ENCODE peak calls at places on chromosomes 13 and 19, in five cellular contexts. S is H1, J is HepG2, L is HCT116, H is K562. A is an unnamed sample.
A peak's percentile ranks its signal among the peaks of the same experiment; 100 is the strongest.

GRCh38 chr13:107271226-107271625 is 703.3 kb upstream of the ARGLU1 start:
- DNase-seq in S (peak; percentile 49), J (no peak), L (no peak), H (no peak), A (peak; percentile 33)

GRCh38 chr19:8251025-8251472 is 41.9 kb downstream of the CERS4 start:
- DNase-seq in S (no peak), J (no peak), L (no peak), H (no peak), A (no peak)

GRCh38 chr19:6705931-6706632 is 14.4 kb downstream of the C3 start:
- DNase-seq in S (no peak), J (no peak), L (no peak), H (no peak), A (no peak)

GRCh38 chr13:37597477-37597876 is 1.1 kb downstream of the POSTN start:
- DNase-seq in S (no peak), J (no peak), L (no peak), H (no peak), A (no peak)

GRCh38 chr19:54952591-54953344 is 5.4 kb upstream of the NLRP7 start:
- DNase-seq in S (no peak), J (no peak), L (no peak), H (no peak), A (no peak)

GRCh38 chr19:2680808-2681207 is 21.7 kb downstream of the GNG7 start:
- DNase-seq in S (no peak), J (no peak), L (no peak), H (no peak), A (no peak)

GRCh38 chr13:42038661-42039456 is 9.6 kb upstream of the DGKH start:
- DNase-seq in S (no peak), J (no peak), L (no peak), H (no peak), A (no peak)

GRCh38 chr19:2315818-2316353 is 7.9 kb upstream of the LINGO3 start:
- DNase-seq in S (peak; percentile 86), J (peak; percentile 55), L (no peak), H (no peak), A (peak; percentile 39)

GRCh38 chr19:3547301-3547731 is 8.3 kb downstream of the TEKTIP1 start:
- DNase-seq in S (no peak), J (no peak), L (no peak), H (no peak), A (no peak)

GRCh38 chr19:13463296-13463695 is 43.0 kb downstream of the CACNA1A start:
- DNase-seq in S (peak; percentile 84), J (no peak), L (no peak), H (peak; percentile 50), A (peak; percentile 44)

GRCh38 chr13:70253834-70254233 is 145.6 kb upstream of the KLHL1 start:
- DNase-seq in S (no peak), J (peak; percentile 9), L (no peak), H (no peak), A (no peak)

GRCh38 chr13:85316501-85316900 is 482.7 kb downstream of the SLITRK6 start:
- DNase-seq in S (no peak), J (no peak), L (no peak), H (no peak), A (no peak)

GRCh38 chr13:98022210-98022609 is 68.7 kb downstream of the IPO5 start:
- DNase-seq in S (no peak), J (peak; percentile 29), L (no peak), H (no peak), A (no peak)

GRCh38 chr19:15421726-15422260 is 3.0 kb upstream of the AKAP8L start:
- DNase-seq in S (no peak), J (no peak), L (no peak), H (no peak), A (no peak)

GRCh38 chr19:46856062-46857022 is 4.5 kb upstream of the ARHGAP35 start:
- DNase-seq in S (peak; percentile 91), J (peak; percentile 90), L (peak; percentile 79), H (peak; percentile 91), A (peak; percentile 78)
- H3K9ac ChIP-seq in S (no peak overlapping the region), J (peak overlapping the region; percentile 86), L (no peak overlapping the region), H (peak overlapping the region; percentile 31), A (peak overlapping the region; percentile 42)

GRCh38 chr13:105031306-105031705 is 1504.2 kb downstream of the EFNB2 start:
- DNase-seq in S (no peak), J (no peak), L (no peak), H (no peak), A (no peak)
- H3K27me3 ChIP-seq in S (no peaks in the 10 kb centered on the region), J (no peaks in the 10 kb centered on the region), L (no peaks in the 10 kb centered on the region), H (no peaks in the 10 kb centered on the region), A (no peaks in the 10 kb centered on the region)

GRCh38 chr19:1295169-1296012 is 9.7 kb downstream of the EFNA2 start:
- DNase-seq in S (peak; percentile 83), J (no peak), L (no peak), H (peak; percentile 99), A (no peak)
- TF ChIP-seq ZNF274 in S (no peak), J (no peak), L (no peak), H (no peak), A (no peak)

DNA sequence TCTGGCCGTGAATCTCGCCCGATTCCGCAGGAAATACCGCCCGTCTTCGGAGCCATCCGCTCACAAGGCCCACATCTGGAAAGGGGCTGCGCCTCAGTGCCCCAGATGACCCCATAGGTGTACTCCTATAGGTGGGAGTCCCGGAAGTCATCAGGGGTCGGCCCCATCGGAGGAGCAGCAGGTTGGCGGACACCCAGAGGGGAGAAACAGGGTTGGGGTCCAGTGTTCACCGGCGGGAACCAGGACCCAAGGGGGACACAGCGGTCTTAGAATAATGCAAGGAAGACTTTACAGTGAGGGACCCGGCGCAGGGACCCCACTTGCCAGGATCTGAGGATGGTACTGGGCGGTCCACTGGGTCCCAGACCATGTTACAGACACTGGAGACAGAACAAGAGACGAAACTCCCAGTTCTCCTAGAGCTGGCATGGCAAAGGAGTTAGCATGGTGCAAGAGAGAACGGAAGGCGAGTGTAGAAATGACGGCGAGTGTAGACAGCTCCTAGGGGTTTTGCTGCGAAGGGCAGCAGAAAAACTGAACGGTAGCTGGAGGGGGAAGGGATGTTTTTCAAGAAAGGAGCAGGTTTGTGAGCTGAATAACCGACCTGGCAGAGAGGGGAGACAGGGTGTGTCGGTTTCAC is 4.2 kb upstream of the RGL3 start:
- DNase-seq in S (peak; percentile 49), J (no peak), L (no peak), H (no peak), A (no peak)
- H3K9ac ChIP-seq in S (no peak overlapping the region), J (no peak overlapping the region), L (no peak overlapping the region), H (no peak overlapping the region), A (peak overlapping the region; percentile 46)

GRCh38 chr19:9937001-9937411 is 691 bp upstream of the OLFM2 start:
- DNase-seq in S (peak; percentile 83), J (no peak), L (no peak), H (no peak), A (no peak)
- H3K27me3 ChIP-seq in S (peaks cover 2% of the 10 kb centered on the region), J (no peaks in the 10 kb centered on the region), L (no peaks in the 10 kb centered on the region), H (no peaks in the 10 kb centered on the region), A (peaks cover 5% of the 10 kb centered on the region)

GRCh38 chr13:51534075-51534817 is 50.0 kb upstream of the WDFY2 start:
- DNase-seq in S (no peak), J (no peak), L (no peak), H (no peak), A (no peak)
- TF ChIP-seq ZNF274 in S (no peak), J (no peak), L (no peak), H (no peak), A (no peak)

GRCh38 chr19:4906963-4907362 is 2.3 kb upstream of the UHRF1 start:
- DNase-seq in S (no peak), J (no peak), L (no peak), H (no peak), A (no peak)

GRCh38 chr19:4909172-4909896 is at the start of gene UHRF1:
- DNase-seq in S (peak; percentile 54), J (peak; percentile 58), L (no peak), H (peak; percentile 93), A (no peak)

GRCh38 chr19:4909897-4910593 is 744 bp downstream of the UHRF1 start:
- DNase-seq in S (peak; percentile 92), J (peak; percentile 81), L (peak; percentile 68), H (peak; percentile 96), A (peak; percentile 82)

GRCh38 chr19:4908311-4908710 is 990 bp upstream of the UHRF1 start:
- DNase-seq in S (no peak), J (peak; percentile 76), L (no peak), H (no peak), A (no peak)

GRCh38 chr19:4908781-4909171 is 525 bp upstream of the UHRF1 start:
- DNase-seq in S (peak; percentile 58), J (peak; percentile 58), L (no peak), H (no peak), A (no peak)
- H3K9ac ChIP-seq in S (no peak overlapping the region), J (peak overlapping the region; percentile 68), L (peak overlapping the region; percentile 98), H (peak overlapping the region; percentile 93), A (peak overlapping the region; percentile 91)

DNA sequence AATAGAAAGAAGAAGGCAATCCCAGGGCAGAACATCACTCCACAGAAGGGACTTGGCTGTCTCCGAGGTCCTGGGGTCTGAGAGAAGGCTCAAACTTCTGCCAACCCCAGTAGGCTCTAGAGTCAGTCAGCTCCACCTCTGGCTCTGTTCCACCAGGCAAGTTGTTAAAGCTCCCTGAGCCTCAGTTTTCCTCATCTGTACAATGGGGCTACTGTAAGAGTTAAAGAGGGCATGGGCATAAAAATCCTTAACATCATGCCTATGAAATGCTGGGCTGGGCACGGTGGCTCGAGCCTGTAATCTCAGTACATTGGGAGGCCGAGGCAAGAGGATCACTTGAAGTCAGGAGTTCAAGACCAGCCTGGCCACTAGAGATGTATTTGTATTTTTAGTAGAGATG is 5.1 kb downstream of the UNC13A start:
- DNase-seq in S (no peak), J (no peak), L (no peak), H (no peak), A (no peak)
- H3K27me3 ChIP-seq in S (no peaks in the 10 kb centered on the region), J (peaks cover 3% of the 10 kb centered on the region), L (no peaks in the 10 kb centered on the region), H (peaks cover 3% of the 10 kb centered on the region), A (no peaks in the 10 kb centered on the region)

GRCh38 chr13:108681986-108682562 is 52.7 kb downstream of the MYO16 start:
- DNase-seq in S (no peak), J (no peak), L (no peak), H (no peak), A (no peak)
- TF ChIP-seq ZNF274 in S (no peak), J (no peak), L (no peak), H (no peak), A (no peak)

DNA sequence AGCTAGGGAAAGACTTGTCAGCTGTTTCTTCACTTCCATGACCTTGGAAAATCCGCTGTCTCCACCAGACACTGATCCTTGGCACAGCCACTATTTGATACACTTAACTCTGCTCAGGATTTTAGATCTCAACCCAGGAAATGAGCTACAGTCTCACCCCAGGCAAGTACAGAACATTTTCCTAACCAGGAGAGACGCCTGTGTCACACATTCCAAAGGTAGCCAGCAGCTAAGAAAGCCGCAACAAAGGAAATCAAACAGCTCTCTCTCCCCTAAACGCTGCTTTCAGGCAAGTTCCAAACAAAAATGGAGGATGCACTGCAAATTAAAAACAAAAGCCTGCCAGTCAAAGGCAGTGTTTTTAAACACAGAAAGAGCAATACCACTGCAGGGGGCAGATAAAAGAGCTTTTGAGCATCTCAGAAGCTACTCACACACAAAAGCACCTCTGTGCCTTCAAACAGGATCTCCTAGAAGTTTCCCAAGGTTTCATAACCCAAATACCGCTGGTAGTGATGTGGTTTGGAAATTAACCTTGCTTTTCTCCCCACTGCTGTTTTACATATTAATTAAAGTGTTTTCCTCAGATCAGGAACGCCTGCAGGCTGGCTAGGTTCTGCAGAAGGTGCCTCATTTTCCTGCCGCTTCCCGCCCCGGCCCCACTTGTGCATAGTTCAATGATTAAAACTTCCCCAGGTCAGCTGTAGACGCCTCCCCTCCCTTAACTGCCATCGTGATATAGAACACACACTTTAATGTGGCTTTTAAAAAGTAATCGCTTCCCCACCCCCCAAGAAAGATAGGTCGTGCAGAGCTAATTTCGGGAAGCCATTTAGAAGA is 57.1 kb downstream of the IRS2 start:
- DNase-seq in S (no peak), J (no peak), L (no peak), H (no peak), A (peak; percentile 32)
- H3K9ac ChIP-seq in S (no peak overlapping the region), J (no peak overlapping the region), L (no peak overlapping the region), H (no peak overlapping the region), A (peak overlapping the region; percentile 32)

A was measured in NT2/D1.